ENCODE peak calls at places on chromosomes 4 and X, in eight cellular contexts. O, K, J, X, I, D, A and W are unnamed samples.

GRCh38 chr4:16790508-16790907 is 107.9 kb downstream of the LDB2 start:
- DNase-seq in D (no peak), X (no peak), I (no peak), J (no peak), A (no peak), K (no peak), O (no peak), W (no peak)

GRCh38 chrX:38754102-38754790 is 47.0 kb upstream of the MID1IP1 start:
- DNase-seq in I (peak), X (peak), O (peak), A (no peak), J (no peak), K (no peak), D (peak), W (peak)

GRCh38 chr4:55345980-55346850 is at the start of gene SRD5A3:
- DNase-seq in D (peak), J (peak), K (peak), X (peak), O (peak), A (peak), I (peak), W (peak)

GRCh38 chrX:128781506-128781905 is 729.3 kb upstream of the ACTRT1 start:
- DNase-seq in X (peak), J (no peak), O (peak), A (no peak), K (no peak), I (no peak), D (no peak), W (peak)

GRCh38 chr4:109708990-109709389 is 5.7 kb upstream of the CASP6 start:
- DNase-seq in X (peak), D (no peak), O (no peak), K (no peak), I (no peak), A (no peak), J (no peak), W (no peak)

GRCh38 chr4:109803924-109804571 is 2.2 kb upstream of the CFI start:
- DNase-seq in X (peak), O (peak), K (peak), A (peak), J (no peak), D (peak), I (peak), W (peak)

GRCh38 chr4:152815078-152815477 is 35.3 kb downstream of the ARFIP1 start:
- DNase-seq in J (no peak), A (no peak), D (no peak), O (no peak), I (no peak), X (no peak), K (no peak), W (no peak)

GRCh38 chrX:72712094-72712755 is 1.9 kb downstream of the PHKA1 start:
- DNase-seq in X (no peak), D (no peak), K (no peak), A (no peak), I (peak), J (no peak), O (no peak), W (no peak)

GRCh38 chrX:118182050-118182449 is 65.4 kb upstream of the KLHL13 start:
- DNase-seq in I (peak), A (no peak), X (no peak), O (no peak), K (no peak), J (no peak), D (no peak), W (no peak)

GRCh38 chrX:49071877-49072711 is 1.7 kb downstream of the PRAF2 start:
- DNase-seq in I (peak), K (no peak), D (peak), X (no peak), J (no peak), A (no peak), O (peak), W (no peak)

GRCh38 chr4:182929296-182929695 is 12.1 kb upstream of the DCTD start:
- DNase-seq in J (no peak), O (no peak), X (no peak), A (no peak), D (peak), K (no peak), I (peak), W (no peak)

DNA sequence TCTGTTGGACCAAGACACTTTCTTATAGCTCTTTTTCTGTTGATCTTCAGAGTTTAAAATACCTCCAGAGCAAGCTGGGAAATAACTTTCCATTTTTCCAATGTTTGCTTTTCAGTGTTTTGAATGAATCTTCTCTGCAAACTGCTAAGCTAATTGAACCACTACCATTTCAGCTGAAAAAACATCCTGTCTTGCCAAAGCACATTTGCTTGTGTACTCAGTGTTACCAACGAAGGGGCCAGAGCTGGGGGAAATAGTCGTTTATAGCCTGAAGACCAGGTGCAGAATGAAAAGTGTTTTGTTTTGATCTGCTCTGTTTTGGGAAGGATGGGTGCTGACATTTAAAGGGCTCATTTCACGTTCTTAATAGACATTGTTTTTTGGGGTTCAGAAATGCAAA is 88.4 kb upstream of the CLNK start:
- DNase-seq in D (no peak), J (no peak), O (no peak), A (no peak), X (no peak), K (no peak), I (no peak), W (no peak)
- TF ChIP-seq CTCF in D (no peak), J (no peak), O (no peak), A (no peak), X (no peak), K (no peak), I (no peak), W (no peak)

GRCh38 chr4:128221556-128221955 is 66.1 kb downstream of the PGRMC2 start:
- DNase-seq in I (no peak), K (no peak), D (no peak), X (no peak), O (no peak), J (no peak), A (no peak), W (no peak)

GRCh38 chr4:128225148-128225547 is 62.5 kb downstream of the PGRMC2 start:
- DNase-seq in I (peak), D (peak), J (peak), K (no peak), O (no peak), A (no peak), X (no peak), W (peak)

GRCh38 chr4:128220286-128221235 is 67.1 kb downstream of the PGRMC2 start:
- DNase-seq in X (peak), O (no peak), J (no peak), K (peak), D (peak), I (peak), A (no peak), W (no peak)
- TF ChIP-seq CTCF in X (no peak), O (peak), J (no peak), K (peak), D (peak), I (peak), A (no peak), W (no peak)

GRCh38 chr4:6917445-6918241 is 8.0 kb downstream of the TBC1D14 start:
- DNase-seq in J (no peak), K (peak), I (no peak), D (no peak), O (peak), X (no peak), A (peak), W (peak)
- TF ChIP-seq CTCF in J (peak), K (peak), I (peak), D (peak), O (peak), X (peak), A (peak), W (peak)

GRCh38 chrX:11445540-11445939 is 152.3 kb downstream of the AMELX start:
- DNase-seq in O (no peak), A (no peak), K (no peak), D (no peak), I (no peak), J (no peak), X (no peak), W (no peak)
- TF ChIP-seq CTCF in O (no peak), A (no peak), K (no peak), D (no peak), I (no peak), J (no peak), X (no peak), W (no peak)

GRCh38 chr4:123096038-123096437 is 173.6 kb upstream of the NUDT6 start:
- DNase-seq in I (no peak), X (no peak), A (no peak), D (no peak), J (no peak), K (no peak), O (no peak), W (no peak)
- TF ChIP-seq CTCF in I (no peak), X (no peak), A (no peak), D (peak), J (no peak), K (no peak), O (peak), W (no peak)

DNA sequence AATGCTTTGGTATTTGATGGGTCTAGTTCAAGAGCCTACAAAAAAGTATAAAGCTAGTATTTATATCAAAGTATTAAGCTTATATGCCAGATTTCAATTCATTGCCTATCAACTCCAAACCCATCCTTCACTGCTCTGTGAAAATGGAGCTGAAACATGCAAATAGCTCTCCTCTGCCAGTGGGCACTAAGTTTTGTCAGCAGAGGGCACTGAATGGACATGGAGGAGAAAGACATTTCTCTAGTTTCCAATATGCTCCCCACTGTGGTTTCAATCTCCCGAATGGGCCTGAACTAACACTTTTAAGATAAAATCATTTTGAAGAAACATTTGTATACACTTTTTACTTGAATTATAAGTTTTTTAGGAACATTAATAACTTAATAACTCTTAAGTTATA is 12.4 kb downstream of the PPID start:
- DNase-seq in A (no peak), X (no peak), K (no peak), D (peak), J (no peak), I (peak), O (no peak), W (no peak)
- TF ChIP-seq CTCF in A (no peak), X (no peak), K (no peak), D (peak), J (no peak), I (peak), O (peak), W (no peak)

GRCh38 chrX:153539171-153539978 is 21.9 kb downstream of the ATP2B3 start:
- DNase-seq in I (peak), K (no peak), J (peak), A (peak), O (peak), X (peak), D (peak), W (peak)
- TF ChIP-seq CTCF in I (peak), K (peak), J (peak), A (peak), O (peak), X (peak), D (peak), W (peak)

GRCh38 chr4:8148785-8149435 is 9.7 kb downstream of the ABLIM2 start:
- DNase-seq in D (no peak), A (no peak), X (no peak), I (no peak), J (no peak), O (peak), K (no peak), W (no peak)

GRCh38 chr4:8151165-8151650 is 7.4 kb downstream of the ABLIM2 start:
- DNase-seq in I (no peak), D (no peak), J (no peak), A (no peak), X (no peak), K (no peak), O (peak), W (no peak)

GRCh38 chr4:8149664-8150063 is 8.9 kb downstream of the ABLIM2 start:
- DNase-seq in D (no peak), A (no peak), X (no peak), J (no peak), I (no peak), O (no peak), K (no peak), W (no peak)

GRCh38 chr4:8152090-8152864 is 6.3 kb downstream of the ABLIM2 start:
- DNase-seq in I (no peak), X (no peak), J (no peak), D (no peak), A (no peak), K (no peak), O (peak), W (no peak)

GRCh38 chr4:8150152-8151090 is 8.2 kb downstream of the ABLIM2 start:
- DNase-seq in K (no peak), O (peak), J (no peak), D (no peak), X (no peak), A (no peak), I (no peak), W (no peak)
- TF ChIP-seq CTCF in K (no peak), O (no peak), J (no peak), D (no peak), X (no peak), A (no peak), I (no peak), W (no peak)